ENCODE peak calls at places on chromosomes 5 and 9, in six cellular contexts. Y is IMR-90, M is mesendoderm, A is H1, Z is H9, X is neuronal stem cell. F is an unnamed sample. For H3K79me1, the result is how much of the 10 kb centered on the place peaks cover.

GRCh38 chr5:170569101-170569500 is 65.3 kb downstream of the KCNIP1 start:
- DNase-seq in Y (no peak), M (no peak), A (no peak), Z (no peak), X (no peak), F (no peak)

GRCh38 chr5:57749396-57749795 is 266.8 kb upstream of the ACTBL2 start:
- DNase-seq in Y (peak), M (no peak), A (no peak), Z (no peak), X (no peak), F (no peak)

GRCh38 chr5:119943148-119943547 is 313.8 kb downstream of the FAM170A start:
- DNase-seq in Y (peak), M (no peak), A (no peak), Z (no peak), X (no peak), F (peak)

GRCh38 chr5:55575815-55576583 is 41.2 kb upstream of the PLPP1 start:
- DNase-seq in Y (peak), M (no peak), A (peak), Z (no peak), X (no peak), F (peak)

GRCh38 chr9:27194401-27195091 is 85.5 kb downstream of the TEK start:
- DNase-seq in Y (peak), M (peak), A (no peak), Z (no peak), X (no peak), F (peak)

GRCh38 chr9:107153336-107153735 is 129.7 kb upstream of the RAD23B start:
- DNase-seq in Y (peak), M (peak), A (no peak), Z (no peak), X (no peak), F (peak)

GRCh38 chr5:113156271-113156878 is 179.8 kb downstream of the DCP2 start:
- DNase-seq in Y (no peak), M (peak), A (peak), Z (no peak), X (no peak), F (no peak)

GRCh38 chr5:135071311-135071710 is 37.3 kb upstream of the PITX1 start:
- DNase-seq in Y (no peak), M (no peak), A (no peak), Z (no peak), X (no peak), F (no peak)

GRCh38 chr5:82351754-82352145 is 73.6 kb upstream of the RPS23 start:
- DNase-seq in Y (peak), M (peak), A (no peak), Z (no peak), X (peak), F (peak)

GRCh38 chr5:169415351-169415750 is 114.4 kb upstream of the SLIT3 start:
- DNase-seq in Y (no peak), M (no peak), A (no peak), Z (no peak), X (no peak), F (no peak)

GRCh38 chr9:133164209-133164590 is 486 bp upstream of the GBGT1 start:
- DNase-seq in Y (no peak), M (no peak), A (no peak), Z (no peak), X (no peak), F (no peak)

GRCh38 chr5:173456751-173457171 is 128.5 kb upstream of the STC2 start:
- DNase-seq in Y (peak), M (no peak), A (no peak), Z (no peak), X (no peak), F (peak)

GRCh38 chr5:6736524-6737042 is 23.4 kb downstream of the TENT4A start:
- DNase-seq in Y (no peak), M (no peak), A (no peak), Z (no peak), X (no peak), F (no peak)

GRCh38 chr5:96567188-96567587 is 95.0 kb upstream of the CAST start:
- DNase-seq in Y (peak), M (peak), A (no peak), Z (no peak), X (no peak), F (peak)

GRCh38 chr5:39206630-39207319 is 12.6 kb downstream of the FYB1 start:
- DNase-seq in Y (no peak), M (no peak), A (no peak), Z (no peak), X (no peak), F (no peak)

GRCh38 chr9:133948571-133949485 is 43.3 kb downstream of the VAV2 start:
- DNase-seq in Y (peak), M (no peak), A (no peak), Z (no peak), X (no peak), F (no peak)

GRCh38 chr5:140821375-140822280 is at the start of gene PCDHA5:
- DNase-seq in Y (no peak), M (no peak), A (no peak), Z (no peak), X (no peak), F (no peak)

GRCh38 chr5:31741496-31741895 is 102.6 kb downstream of the PDZD2 start:
- DNase-seq in Y (no peak), M (no peak), A (no peak), Z (no peak), X (no peak), F (no peak)

GRCh38 chr9:3963266-3964019 is 336.4 kb downstream of the GLIS3 start:
- DNase-seq in Y (peak), M (no peak), A (no peak), Z (no peak), X (no peak), F (peak)

GRCh38 chr5:82074968-82075367 is 103.1 kb downstream of the ATG10 start:
- DNase-seq in Y (no peak), M (peak), A (no peak), Z (no peak), X (peak), F (no peak)

GRCh38 chr5:132777209-132778069 is at the start of gene SEPTIN8:
- DNase-seq in Y (no peak), M (peak), A (peak), Z (peak), X (peak), F (peak)

GRCh38 chr5:135332519-135333150 is 66.4 kb downstream of the MACROH2A1 start:
- DNase-seq in Y (peak), M (peak), A (no peak), Z (no peak), X (peak), F (peak)

GRCh38 chr5:169634606-169635005 is 2.5 kb upstream of the DOCK2 start:
- DNase-seq in Y (no peak), M (no peak), A (no peak), Z (no peak), X (no peak), F (no peak)

GRCh38 chr5:112628219-112628618 is 109.5 kb upstream of the APC start:
- DNase-seq in Y (no peak), M (peak), A (no peak), Z (peak), X (peak), F (no peak)

GRCh38 chr9:76818271-76818670 is 54.0 kb downstream of the PCA3 start:
- DNase-seq in Y (peak), M (peak), A (no peak), Z (peak), X (no peak), F (peak)

GRCh38 chr5:138344887-138345622 is 7.0 kb downstream of the FAM53C start:
- DNase-seq in Y (no peak), M (no peak), A (no peak), Z (no peak), X (no peak), F (no peak)

GRCh38 chr9:38039907-38040682 is 28.9 kb downstream of the SHB start:
- DNase-seq in Y (no peak), M (no peak), A (no peak), Z (no peak), X (no peak), F (peak)

GRCh38 chr9:38036359-38037084 is 32.5 kb downstream of the SHB start:
- DNase-seq in Y (peak), M (no peak), A (no peak), Z (no peak), X (no peak), F (peak)

GRCh38 chr9:38039090-38039906 is 29.7 kb downstream of the SHB start:
- DNase-seq in Y (peak), M (peak), A (no peak), Z (no peak), X (no peak), F (peak)

GRCh38 chr9:38037981-38038306 is 31.1 kb downstream of the SHB start:
- DNase-seq in Y (no peak), M (no peak), A (no peak), Z (no peak), X (no peak), F (no peak)

GRCh38 chr9:38038307-38039089 is 30.5 kb downstream of the SHB start:
- DNase-seq in Y (no peak), M (peak), A (no peak), Z (no peak), X (no peak), F (peak)
- H3K18ac ChIP-seq in Y (peak), M (no peak), A (no peak), Z (no peak), X (no peak), F (peak)

GRCh38 chr5:103562084-103562452 is 521 bp downstream of the NUDT12 start:
- DNase-seq in Y (no peak), M (no peak), A (no peak), Z (no peak), X (peak), F (no peak)

GRCh38 chr5:103561670-103562069 is 919 bp downstream of the NUDT12 start:
- DNase-seq in Y (no peak), M (no peak), A (no peak), Z (no peak), X (no peak), F (peak)

GRCh38 chr5:103565711-103566110 is 3.1 kb upstream of the NUDT12 start:
- DNase-seq in Y (no peak), M (no peak), A (no peak), Z (no peak), X (no peak), F (no peak)

GRCh38 chr5:103560826-103561225 is 1.8 kb downstream of the NUDT12 start:
- DNase-seq in Y (no peak), M (no peak), A (no peak), Z (no peak), X (no peak), F (no peak)

DNA sequence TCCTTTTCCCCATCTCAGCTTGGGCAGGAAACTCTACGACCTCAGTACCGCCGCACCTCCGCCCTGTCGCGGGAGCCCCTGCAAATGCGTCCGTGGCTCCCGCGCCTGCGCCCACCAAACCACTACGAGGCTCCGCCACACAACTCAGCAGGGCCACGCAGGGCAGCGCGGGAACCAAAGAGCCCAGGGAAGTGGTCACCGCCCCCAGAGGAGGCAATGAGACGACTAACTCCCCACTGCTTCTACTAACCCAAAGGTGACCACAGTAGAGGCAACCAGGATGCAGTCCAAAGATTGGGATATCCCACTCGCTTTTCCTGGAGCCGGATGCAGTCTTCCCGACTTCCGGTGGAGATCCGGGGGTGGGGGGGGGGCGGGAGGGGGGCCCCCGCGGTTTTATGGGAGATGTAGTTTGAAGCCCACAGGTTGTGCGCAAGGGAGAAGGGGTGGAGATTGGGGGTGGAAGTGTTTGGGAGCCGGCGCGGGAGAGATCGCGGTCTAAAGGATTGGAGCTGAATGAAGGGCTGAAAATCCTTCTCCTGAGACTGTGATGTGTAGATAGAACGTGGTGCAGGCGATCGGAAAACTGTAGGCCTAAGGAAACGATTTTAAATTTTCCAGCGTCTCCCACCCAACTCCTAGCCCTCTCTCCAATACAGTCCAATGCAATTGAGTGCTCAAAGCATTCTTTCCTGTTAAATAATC is at the start of gene NUDT12:
- DNase-seq in Y (peak), M (peak), A (peak), Z (peak), X (peak), F (peak)
- H2BK5ac ChIP-seq in Y (peak), M (no peak), A (peak), Z (no peak), X (no peak), F (no peak)

GRCh38 chr9:127521919-127522304 is 70.6 kb downstream of the LRSAM1 start:
- DNase-seq in Y (no peak), M (no peak), A (no peak), Z (no peak), X (no peak), F (no peak)
- H3K79me1 ChIP-seq in Y (half or more), M (under half), A (under half), Z (under half), X (under half), F (under half)

DNA sequence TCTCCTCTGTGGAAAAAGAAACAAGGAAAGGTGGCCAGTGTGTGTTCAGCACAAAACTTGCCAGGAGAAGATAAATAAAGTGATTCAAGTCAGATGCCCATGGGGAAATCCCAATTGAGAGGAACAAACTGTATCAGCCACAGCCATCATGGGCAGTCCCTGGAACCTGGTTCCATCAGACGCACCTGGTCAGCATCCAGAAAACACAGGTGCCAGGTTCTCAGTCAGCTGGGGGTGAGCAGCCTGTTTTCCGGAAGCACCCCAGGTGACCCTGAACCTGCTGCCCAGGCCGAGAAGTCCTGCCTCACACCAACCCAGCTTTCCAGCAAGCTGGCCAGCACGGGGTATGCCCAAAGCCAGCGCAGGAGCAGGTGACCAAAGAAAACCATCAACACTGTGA is 30.5 kb downstream of the PTCH1 start:
- DNase-seq in Y (no peak), M (no peak), A (no peak), Z (no peak), X (no peak), F (no peak)
- H3K18ac ChIP-seq in Y (no peak), M (no peak), A (no peak), Z (no peak), X (no peak), F (peak)

GRCh38 chr9:127569819-127570401 is 42.2 kb upstream of the STXBP1 start:
- DNase-seq in Y (peak), M (no peak), A (no peak), Z (no peak), X (no peak), F (peak)

GRCh38 chr9:127568618-127568970 is 43.5 kb upstream of the STXBP1 start:
- DNase-seq in Y (no peak), M (peak), A (no peak), Z (peak), X (no peak), F (no peak)

GRCh38 chr9:127567898-127568617 is 44.0 kb upstream of the STXBP1 start:
- DNase-seq in Y (no peak), M (peak), A (peak), Z (peak), X (no peak), F (no peak)

GRCh38 chr9:127570533-127571111 is 41.5 kb upstream of the STXBP1 start:
- DNase-seq in Y (no peak), M (no peak), A (no peak), Z (no peak), X (no peak), F (no peak)

GRCh38 chr9:127568971-127569818 is 42.9 kb upstream of the STXBP1 start:
- DNase-seq in Y (peak), M (peak), A (peak), Z (peak), X (peak), F (peak)
- H2BK5ac ChIP-seq in Y (peak), M (no peak), A (no peak), Z (no peak), X (peak), F (peak)

GRCh38 chr5:139700711-139701693 is 52.9 kb downstream of the CXXC5 start:
- DNase-seq in Y (no peak), M (peak), A (peak), Z (peak), X (no peak), F (no peak)
- H3K79me1 ChIP-seq in Y (under half), M (under half), A (under half), Z (under half), X (under half), F (under half)

DNA sequence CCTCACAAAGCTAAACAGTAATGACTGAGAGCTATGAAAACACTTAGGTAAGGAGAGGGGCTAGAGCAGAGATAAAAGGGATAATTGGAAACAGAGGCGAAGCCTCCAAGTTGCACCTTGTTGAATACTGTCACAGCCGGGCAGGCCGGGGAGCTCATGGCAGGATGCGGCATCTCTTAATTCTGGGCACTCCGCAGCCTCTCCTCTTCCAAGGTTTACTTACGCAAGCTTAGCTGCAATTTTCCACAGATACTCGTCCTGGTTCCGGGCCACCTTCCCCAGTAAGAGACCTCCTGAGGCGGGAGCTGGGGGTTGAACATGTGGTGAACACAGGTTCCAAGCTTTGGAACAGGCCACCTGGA is 334.9 kb downstream of the CWC27 start:
- DNase-seq in Y (no peak), M (no peak), A (no peak), Z (no peak), X (no peak), F (no peak)
- H3K18ac ChIP-seq in Y (peak), M (peak), A (no peak), Z (peak), X (peak), F (no peak)

DNA sequence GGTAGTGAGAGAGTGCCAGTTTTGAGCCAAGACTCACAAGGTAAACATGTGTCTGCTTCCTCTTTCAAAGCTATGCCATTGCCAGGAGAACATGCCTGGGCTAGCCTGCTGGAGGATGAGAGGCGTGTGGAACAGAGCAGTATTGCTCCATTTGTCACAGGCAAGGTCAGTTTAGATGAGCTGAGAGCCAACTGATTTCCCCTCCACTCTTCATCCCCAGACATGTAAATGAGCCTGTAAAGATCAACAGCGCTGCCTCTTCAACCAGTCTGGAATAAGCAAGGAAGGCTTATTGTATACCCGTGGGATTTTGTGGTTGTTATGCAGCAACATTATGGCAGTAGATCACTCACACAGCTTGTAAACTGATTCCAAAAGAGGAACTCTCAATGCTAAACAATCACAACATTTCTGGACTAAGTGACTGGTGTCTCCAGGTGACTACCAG is 8.2 kb upstream of the GDNF start:
- DNase-seq in Y (peak), M (peak), A (no peak), Z (peak), X (no peak), F (peak)
- H2BK5ac ChIP-seq in Y (peak), M (peak), A (peak), Z (no peak), X (no peak), F (peak)

GRCh38 chr5:154606675-154607321 is 128.8 kb upstream of the HAND1 start:
- DNase-seq in Y (no peak), M (no peak), A (no peak), Z (no peak), X (no peak), F (no peak)
- H3K79me1 ChIP-seq in Y (under half), M (under half), A (under half), Z (under half), X (under half), F (under half)